ENCODE peak calls at places on chromosomes 12 and 14, in nine cellular contexts. X, G, Y, S, A, T, L, W and O are unnamed samples. For H3K4me1, the result is how much of the 10 kb centered on the place peaks cover.

GRCh38 chr14:61150851-61151250 is 130.3 kb downstream of the TMEM30B start:
- DNase-seq in W (no peak), A (no peak), G (no peak), Y (no peak), L (no peak), S (no peak), X (no peak), T (no peak), O (no peak)

GRCh38 chr12:91361864-91362263 is 179.2 kb upstream of the DCN start:
- DNase-seq in T (no peak), G (peak), S (peak), Y (peak), W (no peak), X (peak), L (no peak), A (peak), O (no peak)

GRCh38 chr14:72679591-72680151 is 214.2 kb downstream of the DPF3 start:
- DNase-seq in X (peak), A (no peak), S (no peak), L (no peak), Y (peak), T (no peak), W (no peak), G (peak), O (no peak)

GRCh38 chr12:19998968-19999792 is 369.2 kb upstream of the PDE3A start:
- DNase-seq in A (no peak), G (no peak), W (no peak), L (no peak), X (no peak), Y (no peak), S (no peak), T (no peak), O (no peak)

GRCh38 chr12:50151047-50151687 is 16.0 kb downstream of the CERS5 start:
- DNase-seq in X (no peak), W (no peak), A (no peak), L (no peak), G (no peak), S (no peak), T (no peak), Y (peak), O (no peak)

GRCh38 chr14:55571125-55571889 is 8.7 kb upstream of the KTN1 start:
- DNase-seq in A (no peak), Y (no peak), S (no peak), L (no peak), W (no peak), G (no peak), X (no peak), T (no peak), O (no peak)

GRCh38 chr14:95233702-95234241 is 76.4 kb upstream of the DICER1 start:
- DNase-seq in G (no peak), W (no peak), Y (no peak), S (no peak), X (no peak), A (no peak), L (no peak), T (peak), O (peak)

GRCh38 chr12:30898846-30899245 is 27.7 kb upstream of the TSPAN11 start:
- DNase-seq in A (no peak), X (no peak), L (no peak), T (no peak), G (no peak), S (no peak), Y (no peak), W (no peak), O (no peak)

GRCh38 chr12:108090107-108090899 is 38.8 kb upstream of the WSCD2 start:
- DNase-seq in T (no peak), G (peak), L (no peak), W (no peak), A (no peak), Y (no peak), X (no peak), S (no peak), O (no peak)

GRCh38 chr12:105480162-105480561 is 149.7 kb downstream of the C12orf75 start:
- DNase-seq in T (no peak), G (peak), A (peak), S (no peak), W (no peak), X (no peak), Y (peak), L (no peak), O (no peak)

GRCh38 chr12:57332646-57333312 is 81.8 kb upstream of the STAC3 start:
- DNase-seq in A (no peak), L (no peak), X (no peak), Y (peak), S (no peak), W (no peak), T (no peak), G (no peak), O (no peak)

GRCh38 chr12:52041032-52041431 is 10.2 kb upstream of the NR4A1 start:
- DNase-seq in X (no peak), W (no peak), A (no peak), Y (no peak), T (no peak), L (no peak), G (no peak), S (no peak), O (no peak)

GRCh38 chr12:77384941-77385340 is 319.6 kb upstream of the E2F7 start:
- DNase-seq in G (no peak), A (no peak), S (no peak), L (no peak), X (no peak), Y (peak), W (no peak), T (no peak), O (no peak)

GRCh38 chr14:96509457-96510090 is 7.4 kb downstream of the PAPOLA start:
- DNase-seq in X (no peak), A (no peak), S (no peak), W (no peak), L (no peak), G (no peak), Y (no peak), T (no peak), O (no peak)

GRCh38 chr12:89948266-89949175 is 239.9 kb upstream of the ATP2B1 start:
- DNase-seq in X (no peak), A (no peak), T (no peak), Y (peak), G (no peak), S (no peak), L (no peak), W (no peak), O (no peak)

GRCh38 chr14:97634786-97635185 is 837.6 kb downstream of the VRK1 start:
- DNase-seq in W (no peak), Y (no peak), G (peak), T (no peak), X (no peak), A (no peak), S (no peak), L (no peak), O (no peak)

GRCh38 chr12:48925218-48925871 is at the start of gene FKBP11:
- DNase-seq in S (no peak), X (no peak), T (peak), W (peak), G (peak), Y (peak), L (peak), A (peak), O (peak)

GRCh38 chr12:40336573-40337199 is 111.9 kb downstream of the LRRK2 start:
- DNase-seq in L (no peak), S (peak), Y (peak), G (peak), A (peak), X (no peak), T (no peak), W (no peak), O (no peak)

GRCh38 chr12:131219173-131220006 is 265.7 kb downstream of the ADGRD1 start:
- DNase-seq in L (no peak), X (no peak), S (no peak), G (no peak), A (no peak), T (no peak), W (no peak), Y (no peak), O (no peak)

GRCh38 chr14:78747809-78748208 is 577.6 kb downstream of the NRXN3 start:
- DNase-seq in Y (no peak), G (no peak), X (no peak), S (no peak), A (no peak), T (no peak), W (no peak), L (no peak), O (no peak)

GRCh38 chr14:94575730-94576585 is 5.3 kb upstream of the SERPINA5 start:
- DNase-seq in X (no peak), W (no peak), Y (peak), L (no peak), S (no peak), G (no peak), A (no peak), T (no peak), O (no peak)

GRCh38 chr12:2834581-2835491 is at the start of gene NRIP2:
- DNase-seq in G (peak), T (peak), A (no peak), W (no peak), S (no peak), L (peak), Y (peak), X (no peak), O (peak)

GRCh38 chr12:75526655-75527511 is 15.5 kb upstream of the KRR1 start:
- DNase-seq in L (no peak), W (no peak), G (peak), X (peak), A (peak), S (peak), T (no peak), Y (peak), O (no peak)

GRCh38 chr12:6326316-6326959 is 15.4 kb downstream of the TNFRSF1A start:
- DNase-seq in G (peak), T (peak), S (peak), X (no peak), Y (no peak), A (peak), W (no peak), L (peak), O (peak)

GRCh38 chr12:5335059-5335458 is 96.8 kb upstream of the NTF3 start:
- DNase-seq in G (no peak), A (no peak), L (no peak), S (no peak), T (no peak), X (no peak), W (no peak), Y (no peak), O (no peak)

GRCh38 chr12:128969480-128970055 is 116.3 kb downstream of the GLT1D1 start:
- DNase-seq in T (no peak), X (peak), G (peak), W (no peak), Y (peak), S (no peak), A (peak), L (no peak), O (no peak)

GRCh38 chr14:53358166-53358565 is 205.0 kb upstream of the DDHD1 start:
- DNase-seq in S (no peak), A (no peak), W (no peak), Y (no peak), L (no peak), G (no peak), T (no peak), X (no peak), O (no peak)

GRCh38 chr12:19220205-19220604 is 90.7 kb downstream of the PLEKHA5 start:
- DNase-seq in Y (peak), S (no peak), X (no peak), G (no peak), A (no peak), W (no peak), T (no peak), L (no peak), O (no peak)

GRCh38 chr12:54039417-54040147 is 6.7 kb downstream of the HOXC5 start:
- DNase-seq in X (no peak), W (no peak), A (no peak), G (no peak), S (no peak), L (peak), T (no peak), Y (no peak), O (no peak)

GRCh38 chr12:70383886-70384285 is 17.8 kb downstream of the KCNMB4 start:
- DNase-seq in G (no peak), L (no peak), Y (no peak), A (no peak), W (no peak), T (no peak), S (no peak), X (no peak), O (no peak)

GRCh38 chr14:89481167-89481566 is 64.1 kb upstream of the FOXN3 start:
- DNase-seq in W (no peak), X (no peak), Y (no peak), S (no peak), A (no peak), T (peak), G (no peak), L (no peak), O (peak)

GRCh38 chr14:37550511-37550910 is 44.5 kb downstream of the FOXA1 start:
- DNase-seq in S (no peak), X (no peak), Y (peak), T (no peak), A (no peak), W (no peak), L (no peak), G (no peak), O (no peak)

DNA sequence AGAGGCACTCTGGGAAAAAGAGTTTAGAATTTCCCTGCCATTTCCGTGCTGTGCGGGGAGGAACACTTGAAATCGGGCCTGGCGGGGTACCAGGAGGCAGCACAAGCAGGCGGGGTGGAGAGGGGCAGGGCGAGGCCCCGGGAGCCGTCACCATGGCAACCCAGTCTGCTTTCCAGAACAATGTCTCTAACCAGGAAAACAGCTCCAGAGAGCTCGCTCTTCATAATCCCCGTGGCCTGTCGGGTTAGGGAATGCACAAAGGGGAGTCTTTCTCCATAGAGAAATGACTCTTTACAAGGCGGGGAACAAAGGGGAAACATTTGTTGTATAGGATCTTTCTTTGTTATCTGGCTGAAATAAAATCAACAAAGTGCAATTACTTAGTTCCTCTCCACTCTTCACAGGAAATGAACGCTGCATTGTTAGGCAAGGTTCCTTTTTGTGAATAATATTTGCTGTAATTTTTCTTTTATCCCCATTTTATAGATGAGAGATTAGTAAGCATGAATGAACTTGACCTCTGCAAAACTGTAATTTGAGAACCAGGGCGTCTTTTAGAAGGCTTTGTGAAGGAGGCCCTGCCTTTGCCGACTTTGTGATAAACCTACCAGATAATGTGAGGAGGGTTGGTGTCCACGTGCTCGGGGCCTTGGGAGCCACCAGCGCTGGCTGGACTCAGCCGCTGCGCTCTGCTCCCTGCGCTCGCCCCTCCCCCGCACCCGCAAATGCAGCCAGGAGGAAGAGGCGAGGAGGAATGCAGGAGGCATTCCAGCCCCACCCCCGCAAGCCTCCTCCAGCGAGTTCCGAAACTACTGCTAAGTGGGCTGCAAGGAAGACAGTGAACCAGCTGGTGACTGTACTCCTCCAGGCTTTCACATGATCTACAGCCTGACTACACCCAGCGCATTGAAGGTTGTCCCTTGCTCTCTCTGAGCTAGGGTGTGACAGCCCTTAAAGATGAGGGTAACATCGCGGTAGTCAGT is 105.2 kb upstream of the ATF7IP start:
- DNase-seq in S (peak), W (no peak), X (peak), L (peak), Y (peak), G (peak), T (peak), A (peak), O (peak)
- H3K4me1 ChIP-seq in S (under half), W (under half), X (under half), L (under half), Y (under half), G (under half), T (half or more), A (under half), O (half or more)

DNA sequence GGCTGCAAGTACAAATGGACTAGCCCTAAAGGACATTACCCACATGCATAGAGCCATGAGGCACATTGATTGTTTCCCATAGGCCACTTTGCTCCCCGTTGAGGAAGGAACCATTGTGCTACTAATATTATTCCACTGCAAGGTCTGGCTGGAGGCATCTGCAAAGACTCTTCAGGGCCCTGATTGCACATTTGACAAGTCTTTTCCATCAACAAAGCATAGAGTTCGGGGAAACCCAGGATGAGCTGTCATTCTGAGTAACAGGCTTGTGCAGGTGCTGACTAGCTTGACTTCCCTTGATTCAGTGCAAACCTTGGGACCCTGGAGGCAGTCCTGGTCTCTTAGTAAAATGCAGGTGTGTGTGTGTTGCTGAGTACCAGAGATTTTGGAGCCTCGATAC is 73.8 kb downstream of the SUSD6 start:
- DNase-seq in S (no peak), T (no peak), A (no peak), Y (peak), L (no peak), W (no peak), G (no peak), X (no peak), O (no peak)
- H3K4me1 ChIP-seq in S (half or more), T (half or more), A (under half), Y (under half), L (under half), W (half or more), G (under half), X (under half), O (half or more)

DNA sequence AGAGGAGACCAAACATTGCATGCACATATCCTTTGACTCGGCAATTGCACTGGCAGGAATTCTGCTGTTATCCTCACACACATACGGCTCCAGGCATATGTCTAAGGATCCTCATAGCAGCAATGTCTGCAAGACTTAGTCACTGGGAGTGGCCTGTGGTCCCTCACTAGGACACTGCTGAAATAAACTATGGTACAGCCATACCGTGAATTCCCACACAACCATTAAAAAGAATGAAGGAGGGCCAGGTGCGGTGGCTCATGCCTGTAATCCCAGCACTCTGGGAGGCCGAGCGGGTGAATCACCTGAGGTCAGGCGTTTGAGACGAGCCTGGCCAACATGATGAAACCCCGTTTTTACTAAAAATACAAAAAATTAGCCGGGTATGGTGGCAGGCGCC is 105.1 kb downstream of the ZFP36L1 start:
- DNase-seq in X (no peak), S (no peak), A (no peak), T (no peak), W (no peak), G (no peak), Y (peak), L (no peak), O (no peak)
- H3K4me1 ChIP-seq in X (under half), S (under half), A (under half), T (under half), W (under half), G (under half), Y (under half), L (under half), O (under half)

GRCh38 chr14:70649803-70650202 is 8.1 kb downstream of the TTC9 start:
- DNase-seq in A (no peak), G (no peak), X (no peak), T (no peak), L (no peak), Y (no peak), S (no peak), W (no peak), O (no peak)
- H3K4me1 ChIP-seq in A (under half), G (half or more), X (under half), T (under half), L (under half), Y (under half), S (under half), W (half or more), O (under half)

GRCh38 chr12:92398565-92399309 is 253.1 kb upstream of the BTG1 start:
- DNase-seq in W (peak), L (no peak), Y (no peak), T (no peak), S (no peak), A (no peak), X (no peak), G (no peak), O (no peak)

GRCh38 chr12:92402415-92402814 is 256.8 kb upstream of the BTG1 start:
- DNase-seq in G (no peak), Y (no peak), W (no peak), X (no peak), T (no peak), L (no peak), A (no peak), S (no peak), O (no peak)

GRCh38 chr12:92403210-92404175 is 257.8 kb upstream of the BTG1 start:
- DNase-seq in Y (no peak), L (no peak), X (no peak), A (no peak), W (peak), S (no peak), T (no peak), G (no peak), O (no peak)

GRCh38 chr12:92396647-92397258 is 251.1 kb upstream of the BTG1 start:
- DNase-seq in T (no peak), X (no peak), L (no peak), Y (peak), S (no peak), A (no peak), G (no peak), W (no peak), O (no peak)

GRCh38 chr12:92400006-92400405 is 254.4 kb upstream of the BTG1 start:
- DNase-seq in G (no peak), X (no peak), Y (no peak), T (no peak), A (no peak), S (no peak), L (no peak), W (no peak), O (no peak)
- H3K4me1 ChIP-seq in G (under half), X (under half), Y (under half), T (under half), A (under half), S (under half), L (under half), W (half or more), O (under half)

GRCh38 chr14:81275305-81275950 is 54.7 kb upstream of the GTF2A1 start:
- DNase-seq in X (no peak), Y (no peak), W (no peak), G (no peak), T (no peak), S (no peak), A (no peak), L (no peak), O (no peak)
- H3K4me1 ChIP-seq in X (under half), Y (under half), W (under half), G (under half), T (under half), S (under half), A (under half), L (under half), O (under half)